ENCODE peak calls at places on chromosomes 13 and 19, in seven cellular contexts. B is esophagus muscularis mucosa, X is spleen, F is lung, Z is fibroblast of pulmonary artery, L is AG10803, T is brain microvascular endothelial cell. M is an unnamed sample.

GRCh38 chr19:3620817-3621547 is 5.6 kb downstream of the CACTIN start:
- DNase-seq in X (no peak), F (no peak), Z (no peak), B (no peak), L (no peak), T (no peak), M (no peak)

GRCh38 chr19:48043675-48044258 is at the start of gene CABP5:
- DNase-seq in F (no peak), Z (no peak), T (no peak), L (no peak), B (no peak), X (no peak), M (no peak)

GRCh38 chr13:28396053-28396452 is 98.9 kb downstream of the FLT1 start:
- DNase-seq in T (no peak), Z (peak), B (no peak), X (no peak), F (no peak), L (no peak), M (no peak)

GRCh38 chr19:44626067-44626624 is 12.8 kb downstream of the IGSF23 start:
- DNase-seq in B (no peak), L (peak), Z (peak), X (no peak), F (peak), T (peak), M (no peak)

GRCh38 chr13:20924758-20925394 is 22.3 kb upstream of the XPO4 start:
- DNase-seq in T (peak), L (peak), X (peak), Z (peak), B (peak), F (peak), M (no peak)

GRCh38 chr13:75749407-75749806 is 113.3 kb downstream of the LMO7 start:
- DNase-seq in F (no peak), B (no peak), T (peak), Z (peak), L (peak), X (no peak), M (no peak)

GRCh38 chr19:50003810-50004419 is 21.3 kb downstream of the VRK3 start:
- DNase-seq in B (no peak), Z (peak), L (peak), X (no peak), F (peak), T (peak), M (no peak)

GRCh38 chr19:11382898-11383705 is 1.0 kb downstream of the EPOR start:
- DNase-seq in X (peak), L (no peak), T (no peak), F (peak), B (no peak), Z (peak), M (no peak)

GRCh38 chr13:110555601-110556223 is 5.8 kb downstream of the RAB20 start:
- DNase-seq in X (peak), B (no peak), Z (no peak), T (no peak), F (peak), L (no peak), M (no peak)

GRCh38 chr19:54208784-54209057 is 8.1 kb downstream of the RPS9 start:
- DNase-seq in L (no peak), T (no peak), X (no peak), Z (peak), B (no peak), F (no peak), M (no peak)

GRCh38 chr13:53238241-53238640 is 209.6 kb downstream of the OLFM4 start:
- DNase-seq in F (no peak), B (no peak), T (no peak), Z (no peak), X (no peak), L (no peak), M (no peak)

GRCh38 chr13:37403776-37404497 is 194.6 kb downstream of the POSTN start:
- DNase-seq in X (no peak), F (no peak), L (peak), B (no peak), T (peak), Z (peak), M (no peak)

GRCh38 chr13:98540476-98540875 is 36.4 kb downstream of the STK24 start:
- DNase-seq in X (no peak), Z (no peak), B (no peak), L (no peak), T (no peak), F (no peak), M (no peak)

GRCh38 chr19:13717194-13717643 is 47.1 kb upstream of the MRI1 start:
- DNase-seq in F (no peak), T (no peak), Z (no peak), B (no peak), L (no peak), X (no peak), M (no peak)

GRCh38 chr13:30895773-30896172 is 10.3 kb upstream of the MEDAG start:
- DNase-seq in B (no peak), X (no peak), L (peak), F (no peak), T (peak), Z (peak), M (no peak)

GRCh38 chr19:14073232-14073924 is 792 bp downstream of the MISP3 start:
- DNase-seq in L (peak), F (peak), X (peak), B (no peak), Z (peak), T (peak), M (no peak)

GRCh38 chr13:32323912-32324311 is 8.6 kb downstream of the BRCA2 start:
- DNase-seq in T (peak), X (no peak), Z (peak), F (no peak), B (no peak), L (peak), M (no peak)

GRCh38 chr13:111904701-111905608 is 162.0 kb upstream of the SOX1 start:
- DNase-seq in F (no peak), Z (no peak), L (no peak), T (no peak), B (peak), X (peak), M (no peak)

GRCh38 chr13:50393641-50394040 is 378.4 kb downstream of the KCNRG start:
- DNase-seq in X (no peak), T (peak), Z (peak), F (no peak), L (no peak), B (no peak), M (no peak)

GRCh38 chr13:47903836-47904235 is 97.2 kb downstream of the SUCLA2 start:
- DNase-seq in B (no peak), T (peak), L (peak), F (no peak), X (no peak), Z (peak), M (no peak)

GRCh38 chr13:93746589-93746988 is 520.0 kb downstream of the GPC6 start:
- DNase-seq in T (no peak), B (no peak), F (no peak), Z (no peak), L (no peak), X (no peak), M (no peak)

GRCh38 chr19:6613711-6614110 is 22.8 kb upstream of the CD70 start:
- DNase-seq in B (no peak), Z (peak), L (peak), X (no peak), F (no peak), T (no peak), M (no peak)

GRCh38 chr13:106736941-106737340 is 169.0 kb upstream of the ARGLU1 start:
- DNase-seq in T (no peak), Z (no peak), L (no peak), F (no peak), X (no peak), B (no peak), M (no peak)

GRCh38 chr19:38557205-38557799 is 60.5 kb downstream of the MAP4K1 start:
- DNase-seq in B (no peak), T (no peak), X (peak), L (no peak), Z (no peak), F (no peak), M (peak)

DNA sequence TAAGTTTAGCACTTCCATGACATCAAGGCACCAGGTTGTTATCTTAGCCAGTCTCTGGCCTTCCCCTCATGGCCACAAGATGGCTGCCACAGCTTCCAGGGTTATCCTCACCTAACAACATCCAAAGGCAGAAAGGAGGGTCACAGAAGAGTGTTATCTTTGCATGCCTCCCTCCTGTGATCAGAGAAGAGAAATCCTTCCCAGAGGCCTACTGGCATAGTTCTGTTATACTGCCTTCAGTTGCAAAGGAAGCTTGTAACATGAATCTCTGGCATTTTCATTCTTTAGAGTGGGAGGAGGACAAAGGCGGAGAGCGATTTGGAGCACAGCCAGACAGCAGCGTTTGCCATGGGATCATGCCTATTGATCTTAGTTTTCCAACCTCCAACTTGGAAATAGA is 135.6 kb downstream of the DNAJC15 start:
- DNase-seq in X (no peak), T (peak), Z (peak), L (peak), B (peak), F (no peak), M (no peak)
- TF ChIP-seq CTCF in X (no peak), T (peak), Z (peak), L (peak), B (no peak), F (no peak), M (peak)

DNA sequence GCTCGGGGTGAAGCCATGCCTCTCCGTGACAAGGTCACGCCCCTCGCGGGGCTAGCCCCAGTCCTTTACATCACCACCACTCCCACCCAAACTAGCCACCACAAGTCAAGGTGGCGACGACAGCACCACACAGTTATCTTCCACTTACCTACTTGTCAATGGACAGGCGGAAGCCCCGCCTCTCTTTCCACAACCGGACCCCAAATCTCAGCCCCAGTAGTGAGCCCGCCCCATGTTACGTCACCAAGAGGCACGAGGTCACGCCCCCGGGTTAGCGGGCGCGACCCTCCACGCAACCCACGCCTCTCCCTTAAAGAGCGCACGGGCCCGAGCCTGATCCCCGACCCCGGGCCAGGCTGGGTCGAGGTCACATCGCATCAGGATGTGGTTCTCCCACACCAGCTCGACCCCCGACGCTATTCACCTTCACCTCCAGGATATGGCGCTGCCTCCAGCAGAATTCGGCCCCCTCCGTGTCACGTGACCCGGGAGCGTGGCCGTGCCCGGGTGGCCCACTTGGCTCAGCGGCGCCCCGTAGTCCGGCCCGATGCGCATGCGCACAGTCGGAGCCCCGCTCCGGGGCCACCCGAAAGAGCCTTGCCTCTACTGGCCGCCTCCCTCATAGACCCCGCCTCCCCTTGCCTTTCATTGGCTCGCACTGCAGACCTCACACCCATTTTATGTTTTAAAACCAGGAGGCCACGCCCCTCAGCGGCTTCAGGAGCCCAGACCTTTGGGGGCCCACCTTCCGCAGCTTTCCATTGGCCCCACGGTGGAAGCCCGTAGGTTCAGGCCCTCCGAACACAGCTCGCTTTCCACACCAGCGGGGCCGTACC is 18.2 kb downstream of the SYDE1 start:
- DNase-seq in L (peak), Z (peak), F (peak), B (peak), T (peak), X (peak), M (no peak)
- TF ChIP-seq CTCF in L (no peak), Z (no peak), F (no peak), B (no peak), T (no peak), X (peak), M (peak)

DNA sequence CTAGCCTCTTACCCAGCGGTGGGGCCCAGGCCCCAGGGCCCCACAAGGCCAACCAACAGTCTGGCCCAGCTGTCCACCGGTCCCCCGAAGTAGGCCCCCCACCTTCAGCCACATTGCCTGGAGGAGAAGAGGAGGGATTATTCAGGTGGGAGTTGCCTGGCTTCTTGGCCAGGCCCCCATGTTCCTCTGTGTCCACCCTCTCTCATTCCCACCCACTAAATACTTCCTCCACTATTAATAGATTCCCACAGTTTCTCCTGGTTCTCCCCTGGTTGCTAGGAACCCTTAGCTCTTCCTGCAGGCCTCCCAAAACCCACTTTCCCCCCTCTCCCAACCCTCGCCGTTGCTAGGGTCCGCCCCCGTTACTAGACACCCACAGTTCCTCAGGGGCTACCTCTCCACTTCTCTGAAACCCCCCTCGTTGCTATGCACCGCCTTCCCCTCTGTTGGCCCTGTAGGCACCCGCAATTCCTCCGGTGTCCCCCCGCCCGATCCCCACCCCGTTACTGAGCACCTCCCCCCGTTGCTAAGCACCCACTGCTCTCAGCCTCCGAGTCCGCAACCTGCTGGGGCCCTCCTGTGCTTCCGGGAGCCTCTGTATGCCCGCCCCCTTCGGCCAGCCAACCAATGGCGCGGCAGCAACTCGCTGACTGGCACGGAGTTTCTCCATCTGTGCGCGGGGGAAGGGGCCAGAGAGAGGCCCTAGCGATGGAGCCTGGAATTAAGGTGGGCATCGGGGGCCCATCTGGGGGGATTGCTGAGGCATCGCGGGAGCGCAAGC is 2.0 kb downstream of the COQ8B start:
- DNase-seq in L (peak), B (peak), Z (peak), T (peak), F (peak), X (peak), M (peak)
- TF ChIP-seq CTCF in L (peak), B (no peak), Z (no peak), T (peak), F (no peak), X (peak), M (no peak)

DNA sequence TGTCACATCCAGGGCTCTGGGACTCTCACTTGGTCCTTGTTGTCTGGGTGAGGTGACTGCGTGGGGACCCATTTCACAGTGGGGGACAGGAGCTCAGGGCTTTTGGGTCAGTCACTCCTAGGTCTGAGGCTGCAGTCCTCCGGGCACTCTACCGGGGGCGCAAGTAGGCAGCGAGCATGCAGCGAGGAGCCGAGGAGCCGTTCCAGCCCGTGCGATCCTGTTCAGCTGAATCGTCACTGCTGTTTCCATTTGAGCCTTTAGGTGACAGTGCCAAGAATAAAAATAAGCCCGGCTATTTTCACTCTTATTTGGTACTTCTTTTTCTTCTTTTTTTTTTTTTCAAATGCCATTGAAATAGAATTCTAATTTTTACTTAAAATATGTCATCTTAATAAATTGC is 126.5 kb downstream of the ZNF536 start:
- DNase-seq in L (no peak), B (no peak), F (no peak), T (no peak), X (no peak), Z (no peak), M (no peak)
- TF ChIP-seq CTCF in L (peak), B (no peak), F (no peak), T (no peak), X (no peak), Z (no peak), M (no peak)

M was measured in chondrocyte.